ENCODE peak calls at places on chromosome X, in seven cellular contexts. A is suprapubic skin, J is heart left ventricle, L is HCT116, K is H1, C is Peyer's patch, O is uterus. V is an unnamed sample.

GRCh38 chrX:12360991-12361598 is 222.8 kb downstream of the FRMPD4 start:
- DNase-seq in C (no peak), O (no peak), A (no peak), J (no peak), K (no peak), L (no peak), V (no peak)

GRCh38 chrX:97399400-97399799 is 515.7 kb downstream of the RPA4 start:
- DNase-seq in K (no peak), A (no peak), C (no peak), O (no peak), L (no peak), J (no peak), V (no peak)

GRCh38 chrX:22666441-22666840 is 333.3 kb upstream of the DDX53 start:
- DNase-seq in K (peak; percentile 45), A (no peak), C (no peak), J (no peak), L (peak; percentile 42), O (no peak), V (peak; percentile 65)

GRCh38 chrX:119407681-119408080 is 8.5 kb downstream of the SLC25A43 start:
- DNase-seq in O (no peak), L (no peak), J (no peak), K (no peak), A (no peak), C (no peak), V (no peak)

GRCh38 chrX:13747836-13748235 is 13.3 kb downstream of the OFD1 start:
- DNase-seq in K (no peak), L (peak; percentile 37), J (no peak), A (no peak), O (peak; percentile 62), C (peak; percentile 80), V (peak; percentile 67)

GRCh38 chrX:18900401-18900976 is 83.4 kb downstream of the PHKA2 start:
- DNase-seq in K (no peak), J (no peak), A (no peak), O (no peak), C (no peak), L (no peak), V (no peak)

GRCh38 chrX:151973851-151974335 is 583 bp downstream of the GABRE start:
- DNase-seq in K (no peak), J (peak; percentile 58), C (peak; percentile 47), L (no peak), A (peak; percentile 64), O (peak; percentile 34), V (no peak)

GRCh38 chrX:72097081-72097480 is 34.6 kb downstream of the RTL5 start:
- DNase-seq in O (no peak), A (no peak), K (no peak), L (no peak), J (no peak), C (no peak), V (peak; percentile 79)

GRCh38 chrX:72121381-72121780 is 10.3 kb downstream of the RTL5 start:
- DNase-seq in O (peak; percentile 49), J (peak; percentile 73), A (no peak), K (no peak), L (no peak), C (peak; percentile 70), V (peak; percentile 84)

GRCh38 chrX:23373129-23373804 is 38.6 kb downstream of the PTCHD1 start:
- DNase-seq in K (no peak), L (no peak), J (no peak), O (peak; percentile 27), A (no peak), C (no peak), V (no peak)

GRCh38 chrX:107542500-107542899 is 85.8 kb upstream of the PRPS1 start:
- DNase-seq in O (no peak), L (peak; percentile 8), K (no peak), J (no peak), A (no peak), C (no peak), V (peak; percentile 4)

GRCh38 chrX:83509246-83509801 is 1.2 kb downstream of the POU3F4 start:
- DNase-seq in C (no peak), A (no peak), L (no peak), K (no peak), J (no peak), O (no peak), V (no peak)

GRCh38 chrX:21960569-21960968 is 20.1 kb downstream of the SMS start:
- DNase-seq in O (no peak), C (no peak), L (no peak), K (no peak), J (no peak), A (no peak), V (no peak)

GRCh38 chrX:7941390-7942042 is 14.3 kb upstream of the PNPLA4 start:
- DNase-seq in L (no peak), O (no peak), C (no peak), K (no peak), A (no peak), J (no peak), V (peak; percentile 18)

GRCh38 chrX:19479458-19479857 is 35.9 kb downstream of the MAP3K15 start:
- DNase-seq in L (no peak), O (no peak), K (no peak), J (no peak), C (no peak), A (no peak), V (no peak)

GRCh38 chrX:53312946-53313745 is 31.8 kb upstream of the IQSEC2 start:
- DNase-seq in L (peak; percentile 10), J (no peak), C (peak; percentile 88), A (peak; percentile 82), K (peak; percentile 77), O (peak; percentile 62), V (peak; percentile 83)

GRCh38 chrX:45006002-45006800 is 133.2 kb downstream of the KDM6A start:
- DNase-seq in C (peak; percentile 53), O (no peak), A (no peak), J (no peak), K (no peak), L (peak; percentile 67), V (no peak)

GRCh38 chrX:21813612-21814368 is 25.6 kb upstream of the MBTPS2 start:
- DNase-seq in K (no peak), J (no peak), A (no peak), C (no peak), O (no peak), L (no peak), V (no peak)

GRCh38 chrX:10582215-10582733 is 38.1 kb downstream of the MID1 start:
- DNase-seq in A (no peak), O (no peak), J (no peak), L (peak; percentile 29), K (no peak), C (no peak), V (no peak)

GRCh38 chrX:47611926-47612325 is 7.7 kb downstream of the SYN1 start:
- DNase-seq in O (no peak), K (no peak), J (no peak), A (peak; percentile 16), C (no peak), L (no peak), V (no peak)

GRCh38 chrX:25968920-25969319 is 169.2 kb upstream of the MAGEB18 start:
- DNase-seq in L (no peak), O (no peak), A (no peak), K (peak; percentile 78), C (no peak), J (peak; percentile 9), V (peak; percentile 41)

GRCh38 chrX:50697691-50698090 is 116.3 kb downstream of the SHROOM4 start:
- DNase-seq in K (no peak), C (no peak), J (no peak), L (no peak), A (no peak), O (no peak), V (no peak)

DNA sequence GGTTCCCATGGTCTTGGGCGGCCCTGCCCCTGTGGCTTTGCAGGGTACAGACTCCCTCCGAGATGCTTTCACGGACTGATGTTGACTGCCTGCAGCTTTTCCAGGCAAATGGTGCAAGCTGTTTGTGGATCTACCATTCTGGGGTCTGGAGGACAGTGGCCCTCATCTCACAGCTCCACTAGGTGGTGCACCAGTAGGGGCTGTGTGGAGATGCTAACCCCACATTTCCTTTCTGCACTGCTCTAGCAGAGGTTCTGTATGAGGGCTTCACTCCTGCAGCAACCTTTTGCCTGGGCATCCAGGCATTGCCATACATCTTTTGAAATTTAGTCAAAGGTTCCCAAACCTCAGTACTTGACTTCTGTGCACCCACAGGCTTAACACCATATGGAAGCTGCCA is 176.1 kb downstream of the DCAF12L1 start:
- DNase-seq in O (no peak), L (no peak), A (no peak), J (no peak), C (no peak), K (no peak), V (no peak)
- TF ChIP-seq CTCF in O (no peak), L (no peak), A (no peak), J (no peak), C (no peak), K (no peak), V (no peak)

GRCh38 chrX:120603707-120604358 is at the start of gene MCTS1:
- DNase-seq in J (peak; percentile 87), C (peak; percentile 93), A (peak; percentile 87), L (peak; percentile 95), O (peak; percentile 88), K (peak; percentile 57), V (peak; percentile 95)
- TF ChIP-seq POLR2A in J (peak; percentile 48), C (peak; percentile 64), A (peak; percentile 57), L (no peak), O (no peak), K (peak; percentile 48), V (peak; percentile 40)

GRCh38 chrX:115952417-115953092 is 218.0 kb upstream of the AGTR2 start:
- DNase-seq in A (no peak), O (no peak), K (no peak), C (no peak), J (no peak), L (no peak), V (no peak)

GRCh38 chrX:115960440-115961084 is 210.0 kb upstream of the AGTR2 start:
- DNase-seq in C (peak; percentile 66), L (no peak), K (no peak), J (no peak), A (no peak), O (no peak), V (no peak)

GRCh38 chrX:115958687-115959359 is 211.7 kb upstream of the AGTR2 start:
- DNase-seq in C (no peak), J (no peak), L (no peak), O (no peak), A (no peak), K (no peak), V (peak; percentile 28)

DNA sequence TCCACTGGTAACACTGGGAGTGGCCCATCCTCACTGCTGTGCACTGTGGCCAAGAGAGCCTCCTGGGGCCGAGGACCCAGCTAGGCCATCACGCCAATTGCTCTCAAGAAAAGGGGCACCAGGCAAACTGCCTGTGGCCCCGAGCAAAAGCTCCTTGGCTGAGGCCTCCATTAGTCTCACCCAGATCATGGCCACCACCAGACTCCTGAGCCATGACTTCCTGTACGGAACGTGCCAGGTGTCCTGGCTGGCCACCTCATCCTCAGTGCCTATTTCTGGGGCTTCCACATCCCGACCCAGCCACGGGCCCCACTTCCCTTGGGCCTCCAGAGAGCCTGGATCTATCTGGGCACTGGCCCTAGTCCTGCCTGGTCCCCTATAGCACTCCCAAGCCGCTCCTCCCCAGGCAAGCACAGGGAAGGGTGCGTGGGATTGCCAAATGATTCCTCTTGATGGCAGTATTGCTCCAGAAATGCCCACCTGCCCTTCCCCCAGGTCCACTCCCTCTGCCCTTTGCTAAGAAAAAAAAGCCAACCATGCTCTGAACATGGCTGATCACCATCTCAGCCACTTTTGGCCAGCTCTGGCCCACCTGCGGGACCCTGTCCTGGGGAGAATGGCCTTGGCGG is 212.6 kb upstream of the AGTR2 start:
- DNase-seq in J (no peak), A (no peak), L (no peak), O (no peak), C (no peak), K (no peak), V (peak; percentile 25)
- TF ChIP-seq CTCF in J (no peak), A (no peak), L (peak; percentile 26), O (no peak), C (no peak), K (peak; percentile 21), V (no peak)

GRCh38 chrX:111829345-111829744 is 46.6 kb upstream of the TRPC5OS start:
- DNase-seq in C (no peak), A (no peak), O (no peak), L (no peak), K (no peak), J (no peak), V (no peak)

GRCh38 chrX:111830561-111830960 is 45.4 kb upstream of the TRPC5OS start:
- DNase-seq in J (no peak), C (no peak), A (no peak), L (no peak), K (no peak), O (no peak), V (no peak)
- TF ChIP-seq POLR2A in J (no peak), C (no peak), A (no peak), L (no peak), K (no peak), O (no peak), V (no peak)

V was measured in NB4.